ENCODE peak calls at places on chromosome 7, in eight cellular contexts. X, Y, H, T, F, P, A and B are unnamed samples.

GRCh38 chr7:38801786-38802185 is 107.2 kb downstream of the VPS41 start:
- DNase-seq in X (peak), Y (no peak), H (no peak), T (no peak), F (no peak), P (no peak), A (no peak), B (no peak)

GRCh38 chr7:7681936-7682329 is 36.5 kb downstream of the RPA3 start:
- DNase-seq in X (no peak), Y (no peak), H (no peak), T (no peak), F (no peak), P (no peak), A (no peak), B (no peak)

GRCh38 chr7:114574384-114574783 is 159.8 kb downstream of the FOXP2 start:
- DNase-seq in X (no peak), Y (no peak), H (peak), T (no peak), F (no peak), P (no peak), A (no peak), B (no peak)

GRCh38 chr7:57370066-57370738 is 79.8 kb upstream of the ZNF716 start:
- DNase-seq in X (no peak), Y (no peak), H (no peak), T (no peak), F (no peak), P (peak), A (no peak), B (no peak)

GRCh38 chr7:157946398-157947060 is 609.7 kb downstream of the DNAJB6 start:
- DNase-seq in X (no peak), Y (no peak), H (no peak), T (no peak), F (no peak), P (peak), A (no peak), B (no peak)

GRCh38 chr7:124992881-124993562 is 63.4 kb upstream of the POT1 start:
- DNase-seq in X (peak), Y (no peak), H (no peak), T (no peak), F (no peak), P (peak), A (no peak), B (no peak)

GRCh38 chr7:1349351-1349761 is 109.9 kb downstream of the MICALL2 start:
- DNase-seq in X (no peak), Y (no peak), H (no peak), T (no peak), F (no peak), P (no peak), A (no peak), B (no peak)

GRCh38 chr7:20399516-20399915 is 68.8 kb downstream of the ITGB8 start:
- DNase-seq in X (no peak), Y (no peak), H (no peak), T (no peak), F (no peak), P (no peak), A (no peak), B (no peak)

GRCh38 chr7:12456506-12456905 is 52.8 kb upstream of the VWDE start:
- DNase-seq in X (no peak), Y (no peak), H (peak), T (no peak), F (no peak), P (no peak), A (no peak), B (no peak)

GRCh38 chr7:45146531-45147379 is 10.8 kb upstream of the RAMP3 start:
- DNase-seq in X (no peak), Y (peak), H (no peak), T (no peak), F (no peak), P (peak), A (no peak), B (no peak)

GRCh38 chr7:14377646-14378266 is 388.3 kb upstream of the ETV1 start:
- DNase-seq in X (no peak), Y (no peak), H (no peak), T (no peak), F (no peak), P (no peak), A (no peak), B (no peak)

GRCh38 chr7:96417784-96418183 is 95.9 kb upstream of the SLC25A13 start:
- DNase-seq in X (no peak), Y (no peak), H (no peak), T (no peak), F (no peak), P (no peak), A (no peak), B (no peak)

GRCh38 chr7:30929686-30930085 is 18.0 kb downstream of the AQP1 start:
- DNase-seq in X (no peak), Y (no peak), H (no peak), T (peak), F (no peak), P (peak), A (no peak), B (no peak)

GRCh38 chr7:137998250-137998649 is 3.6 kb downstream of the CREB3L2 start:
- DNase-seq in X (no peak), Y (no peak), H (peak), T (no peak), F (no peak), P (no peak), A (no peak), B (no peak)

GRCh38 chr7:68470836-68471235 is 1127.4 kb upstream of the AUTS2 start:
- DNase-seq in X (no peak), Y (no peak), H (peak), T (no peak), F (no peak), P (no peak), A (no peak), B (no peak)

GRCh38 chr7:158157460-158157859 is 430.2 kb downstream of the PTPRN2 start:
- DNase-seq in X (no peak), Y (no peak), H (no peak), T (no peak), F (no peak), P (peak), A (no peak), B (no peak)

GRCh38 chr7:20798081-20798693 is 11.5 kb upstream of the SP8 start:
- DNase-seq in X (no peak), Y (peak), H (no peak), T (peak), F (peak), P (no peak), A (peak), B (no peak)

GRCh38 chr7:77825140-77825539 is 26.6 kb downstream of the PHTF2 start:
- DNase-seq in X (no peak), Y (no peak), H (no peak), T (no peak), F (no peak), P (no peak), A (peak), B (no peak)

GRCh38 chr7:87797395-87797794 is 78.8 kb downstream of the SLC25A40 start:
- DNase-seq in X (no peak), Y (no peak), H (no peak), T (no peak), F (no peak), P (no peak), A (no peak), B (no peak)

GRCh38 chr7:20220293-20220755 is 3.1 kb upstream of the MACC1 start:
- DNase-seq in X (no peak), Y (no peak), H (no peak), T (no peak), F (no peak), P (no peak), A (no peak), B (no peak)

GRCh38 chr7:17556247-17556646 is 257.8 kb downstream of the AHR start:
- DNase-seq in X (no peak), Y (no peak), H (no peak), T (no peak), F (no peak), P (no peak), A (no peak), B (no peak)

GRCh38 chr7:42914009-42914725 is 2.3 kb upstream of the C7orf25 start:
- DNase-seq in X (peak), Y (no peak), H (no peak), T (no peak), F (no peak), P (no peak), A (no peak), B (no peak)

GRCh38 chr7:31078363-31078990 is 26.4 kb downstream of the ADCYAP1R1 start:
- DNase-seq in X (no peak), Y (no peak), H (no peak), T (no peak), F (no peak), P (peak), A (no peak), B (no peak)

GRCh38 chr7:129646369-129647021 is 35.0 kb downstream of the NRF1 start:
- DNase-seq in X (no peak), Y (no peak), H (peak), T (no peak), F (no peak), P (no peak), A (no peak), B (no peak)

GRCh38 chr7:116315293-116315692 is 105.0 kb downstream of the TES start:
- DNase-seq in X (peak), Y (no peak), H (no peak), T (no peak), F (no peak), P (no peak), A (no peak), B (no peak)

GRCh38 chr7:86747698-86748097 is 104.0 kb downstream of the GRM3 start:
- DNase-seq in X (no peak), Y (no peak), H (peak), T (no peak), F (no peak), P (no peak), A (peak), B (no peak)

GRCh38 chr7:26332698-26333097 is 41.0 kb downstream of the SNX10 start:
- DNase-seq in X (no peak), Y (no peak), H (no peak), T (no peak), F (no peak), P (no peak), A (no peak), B (no peak)

GRCh38 chr7:133770863-133771492 is 356.2 kb upstream of the LRGUK start:
- DNase-seq in X (peak), Y (no peak), H (peak), T (no peak), F (no peak), P (no peak), A (no peak), B (no peak)

GRCh38 chr7:129091484-129092002 is 36.6 kb upstream of the TNPO3 start:
- DNase-seq in X (peak), Y (peak), H (peak), T (peak), F (peak), P (peak), A (peak), B (peak)

GRCh38 chr7:16106300-16106699 is 315.0 kb downstream of the CRPPA start:
- DNase-seq in X (no peak), Y (no peak), H (no peak), T (no peak), F (no peak), P (no peak), A (no peak), B (no peak)

GRCh38 chr7:50787825-50788224 is 5.1 kb upstream of the GRB10 start:
- DNase-seq in X (no peak), Y (no peak), H (no peak), T (no peak), F (no peak), P (no peak), A (no peak), B (no peak)

GRCh38 chr7:28920424-28920823 is 37.7 kb downstream of the TRIL start:
- DNase-seq in X (no peak), Y (no peak), H (no peak), T (no peak), F (no peak), P (no peak), A (no peak), B (no peak)

GRCh38 chr7:70775570-70776156 is 356.3 kb upstream of the GALNT17 start:
- DNase-seq in X (peak), Y (no peak), H (no peak), T (no peak), F (no peak), P (no peak), A (no peak), B (no peak)

GRCh38 chr7:51350195-51350896 is 33.7 kb upstream of the COBL start:
- DNase-seq in X (peak), Y (no peak), H (peak), T (no peak), F (peak), P (no peak), A (no peak), B (no peak)

GRCh38 chr7:150649084-150649385 is 16.9 kb upstream of the GIMAP6 start:
- DNase-seq in X (no peak), Y (no peak), H (no peak), T (no peak), F (no peak), P (no peak), A (no peak), B (no peak)

GRCh38 chr7:18855796-18856195 is 261.6 kb downstream of the TWIST1 start:
- DNase-seq in X (peak), Y (no peak), H (peak), T (no peak), F (no peak), P (no peak), A (no peak), B (no peak)

GRCh38 chr7:102096706-102097427 is 189.8 kb upstream of the SH2B2 start:
- DNase-seq in X (no peak), Y (no peak), H (no peak), T (no peak), F (no peak), P (no peak), A (no peak), B (no peak)

GRCh38 chr7:47458057-47458456 is 123.9 kb downstream of the TNS3 start:
- DNase-seq in X (peak), Y (peak), H (peak), T (no peak), F (no peak), P (peak), A (no peak), B (no peak)

GRCh38 chr7:99038086-99038855 is 105.6 kb downstream of the SMURF1 start:
- DNase-seq in X (no peak), Y (no peak), H (no peak), T (no peak), F (no peak), P (peak), A (no peak), B (no peak)